ENCODE peak calls at places on chromosome 17, in four cellular contexts. O is H9, Q is IMR-90, G is H1. A is an unnamed sample.
A peak's percentile ranks its signal among the peaks of the same experiment; 100 is the strongest.

GRCh38 chr17:72258711-72259110 is 137.9 kb downstream of the SOX9 start:
- DNase-seq in O (no peak), G (no peak), Q (no peak), A (no peak)

GRCh38 chr17:4747847-4748246 is 8.1 kb upstream of the CXCL16 start:
- DNase-seq in Q (no peak), G (no peak), O (no peak), A (no peak)

GRCh38 chr17:59845595-59846390 is 47.0 kb downstream of the TUBD1 start:
- DNase-seq in O (peak; percentile 57), G (no peak), Q (peak; percentile 89), A (peak; percentile 72)

GRCh38 chr17:56142325-56142724 is 10.9 kb upstream of the ANKFN1 start:
- DNase-seq in O (no peak), Q (peak; percentile 95), G (no peak), A (no peak)

GRCh38 chr17:82984751-82985435 is 94.5 kb upstream of the METRNL start:
- DNase-seq in O (no peak), G (no peak), Q (no peak), A (no peak)

GRCh38 chr17:47301161-47301560 is 22.6 kb upstream of the EFCAB13 start:
- DNase-seq in Q (no peak), O (no peak), G (no peak), A (no peak)

GRCh38 chr17:60328679-60329078 is 63.3 kb downstream of the USP32 start:
- DNase-seq in G (no peak), Q (no peak), O (peak; percentile 62), A (no peak)

GRCh38 chr17:64045176-64045575 is 24.7 kb upstream of the ICAM2 start:
- DNase-seq in Q (no peak), O (no peak), G (no peak), A (no peak)

GRCh38 chr17:29145289-29146058 is 34.7 kb downstream of the MYO18A start:
- DNase-seq in G (peak; percentile 50), O (peak; percentile 92), Q (peak; percentile 84), A (peak; percentile 93)

GRCh38 chr17:76866774-76867577 is 1.2 kb upstream of the MGAT5B start:
- DNase-seq in Q (peak; percentile 60), O (no peak), G (no peak), A (peak; percentile 75)

GRCh38 chr17:56009795-56010715 is 143.2 kb upstream of the ANKFN1 start:
- DNase-seq in O (peak; percentile 35), Q (peak; percentile 9), G (no peak), A (peak; percentile 29)

GRCh38 chr17:44979426-44980273 is 11.5 kb upstream of the C1QL1 start:
- DNase-seq in O (no peak), Q (peak; percentile 82), G (no peak), A (no peak)

GRCh38 chr17:50779747-50780363 is 12.5 kb upstream of the ANKRD40CL start:
- DNase-seq in O (no peak), Q (no peak), G (no peak), A (no peak)

GRCh38 chr17:18004901-18005305 is 32.2 kb downstream of the DRC3 start:
- DNase-seq in O (peak; percentile 72), G (no peak), Q (no peak), A (peak; percentile 67)

GRCh38 chr17:19470529-19471261 is 59.7 kb downstream of the RNF112 start:
- DNase-seq in O (peak; percentile 67), Q (peak; percentile 56), G (no peak), A (no peak)

GRCh38 chr17:17926840-17927449 is 45.3 kb downstream of the TOM1L2 start:
- DNase-seq in O (no peak), Q (no peak), G (no peak), A (no peak)

GRCh38 chr17:63275318-63275967 is 170.7 kb downstream of the CYB561 start:
- DNase-seq in Q (peak; percentile 99), G (no peak), O (no peak), A (peak; percentile 49)

GRCh38 chr17:45740553-45741330 is 43.4 kb upstream of the CRHR1 start:
- DNase-seq in G (peak; percentile 53), Q (peak; percentile 13), O (peak; percentile 99), A (peak; percentile 96)

GRCh38 chr17:68709995-68710780 is 109.0 kb upstream of the FAM20A start:
- DNase-seq in Q (peak; percentile 76), O (no peak), G (no peak), A (peak; percentile 31)

GRCh38 chr17:43698678-43699437 is 37.1 kb upstream of the MEOX1 start:
- DNase-seq in Q (no peak), O (no peak), G (no peak), A (peak; percentile 64)

GRCh38 chr17:65027305-65027704 is 29.2 kb downstream of the GNA13 start:
- DNase-seq in G (peak; percentile 17), Q (peak; percentile 83), O (peak; percentile 63), A (peak; percentile 81)

GRCh38 chr17:59533694-59534093 is 31.7 kb upstream of the DHX40 start:
- DNase-seq in G (no peak), O (no peak), Q (no peak), A (no peak)

GRCh38 chr17:82424001-82424862 is 5.8 kb upstream of the OGFOD3 start:
- DNase-seq in Q (peak; percentile 32), O (peak; percentile 69), G (no peak), A (peak; percentile 75)

GRCh38 chr17:57210224-57210553 is 46.1 kb upstream of the MSI2 start:
- DNase-seq in O (no peak), G (no peak), Q (no peak), A (no peak)

GRCh38 chr17:10737168-10737622 is 7.4 kb upstream of the TMEM220 start:
- DNase-seq in G (no peak), Q (peak; percentile 55), O (peak; percentile 75), A (peak; percentile 70)

GRCh38 chr17:57940217-57940616 is 15.0 kb downstream of the CUEDC1 start:
- DNase-seq in Q (no peak), G (no peak), O (peak; percentile 65), A (no peak)

GRCh38 chr17:16293918-16294317 is 59.4 kb downstream of the CENPV start:
- DNase-seq in G (no peak), Q (no peak), O (no peak), A (no peak)

GRCh38 chr17:47663997-47664941 is 14.6 kb downstream of the KPNB1 start:
- DNase-seq in O (peak; percentile 79), Q (peak; percentile 54), G (no peak), A (peak; percentile 76)

GRCh38 chr17:81419333-81419885 is 24.2 kb downstream of the BAHCC1 start:
- DNase-seq in O (no peak), G (no peak), Q (peak; percentile 91), A (peak; percentile 42)

GRCh38 chr17:82030470-82031302 is 792 bp upstream of the RAC3 start:
- DNase-seq in G (peak; percentile 70), O (peak; percentile 97), Q (peak; percentile 79), A (peak; percentile 83)

GRCh38 chr17:74325376-74325742 is 667 bp upstream of the KIF19 start:
- DNase-seq in O (no peak), Q (no peak), G (no peak), A (no peak)

GRCh38 chr17:60641810-60642220 is 35.8 kb upstream of the BCAS3 start:
- DNase-seq in Q (peak; percentile 85), G (peak; percentile 15), O (peak; percentile 79), A (peak; percentile 80)

GRCh38 chr17:57918017-57918895 is 37.0 kb downstream of the CUEDC1 start:
- DNase-seq in Q (peak; percentile 80), G (no peak), O (no peak), A (peak; percentile 81)

GRCh38 chr17:73420897-73421296 is 109.1 kb upstream of the CDC42EP4 start:
- DNase-seq in O (peak; percentile 73), Q (peak; percentile 9), G (no peak), A (peak; percentile 70)

GRCh38 chr17:78915872-78916632 is 9.1 kb downstream of the TIMP2 start:
- DNase-seq in G (no peak), O (no peak), Q (no peak), A (peak; percentile 57)

GRCh38 chr17:37756060-37756459 is 11.2 kb upstream of the HNF1B start:
- DNase-seq in O (no peak), G (no peak), Q (no peak), A (no peak)

GRCh38 chr17:1894753-1895339 is 65.0 kb downstream of the RPA1 start:
- DNase-seq in Q (no peak), G (no peak), O (no peak), A (no peak)
- H4K5ac ChIP-seq in Q (no peak overlapping the region), G (no peak overlapping the region), O (no peak overlapping the region), A (no peak overlapping the region)

GRCh38 chr17:7550359-7550758 is 1.5 kb downstream of the TNFSF12 start:
- DNase-seq in G (no peak), Q (no peak), O (no peak), A (no peak)

GRCh38 chr17:7548585-7549400 is at the start of gene TNFSF12:
- DNase-seq in O (peak; percentile 68), G (no peak), Q (peak; percentile 7), A (peak; percentile 44)

GRCh38 chr17:7552621-7553051 is 3.8 kb downstream of the TNFSF12 start:
- DNase-seq in G (no peak), Q (no peak), O (no peak), A (no peak)

GRCh38 chr17:7551396-7551795 is 2.5 kb downstream of the TNFSF12 start:
- DNase-seq in G (no peak), Q (no peak), O (no peak), A (no peak)

DNA sequence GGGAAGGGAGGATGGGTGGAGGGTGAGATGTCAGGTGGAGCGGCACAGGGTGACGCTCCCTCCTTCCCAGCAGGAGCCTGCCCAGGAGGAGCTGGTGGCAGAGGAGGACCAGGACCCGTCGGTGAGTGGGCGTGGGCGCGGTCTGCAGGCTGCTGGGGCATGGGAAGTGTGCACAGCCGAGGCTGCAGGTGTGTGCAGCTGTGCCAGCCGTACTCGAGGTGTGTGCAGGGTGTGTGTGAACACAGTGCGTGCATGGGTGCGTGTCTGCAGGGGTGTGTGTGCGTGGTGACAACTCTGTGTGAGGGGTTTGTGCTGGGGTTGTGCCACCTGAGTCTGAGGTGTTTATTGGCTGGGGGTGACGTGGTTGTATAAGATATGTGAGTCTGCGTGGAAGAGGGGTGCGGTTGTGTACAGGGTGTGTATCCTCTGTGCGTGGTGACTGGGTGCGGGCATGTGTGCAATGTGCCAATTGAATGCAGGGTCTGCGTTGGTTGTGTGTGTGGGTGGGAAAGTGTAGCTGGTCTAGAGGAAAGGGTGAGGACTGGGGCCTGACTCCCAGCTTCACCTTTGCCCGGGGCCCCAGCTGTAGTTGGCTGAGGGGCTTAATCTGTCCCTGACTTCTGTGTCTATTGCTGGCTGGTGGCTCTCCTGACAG is 670 bp downstream of the TNFSF12 start:
- DNase-seq in G (no peak), O (no peak), Q (no peak), A (no peak)
- H3K4me2 ChIP-seq in G (peak overlapping the region; percentile 89), O (peak overlapping the region; percentile 8), Q (peak overlapping the region; percentile 87), A (no peak overlapping the region)

GRCh38 chr17:40109471-40109824 is 9.1 kb upstream of the NR1D1 start:
- DNase-seq in Q (no peak), O (no peak), G (no peak), A (no peak)
- H3K4ac ChIP-seq in Q (peak overlapping the region; percentile 58), O (no peak overlapping the region), G (no peak overlapping the region), A (no peak overlapping the region)

DNA sequence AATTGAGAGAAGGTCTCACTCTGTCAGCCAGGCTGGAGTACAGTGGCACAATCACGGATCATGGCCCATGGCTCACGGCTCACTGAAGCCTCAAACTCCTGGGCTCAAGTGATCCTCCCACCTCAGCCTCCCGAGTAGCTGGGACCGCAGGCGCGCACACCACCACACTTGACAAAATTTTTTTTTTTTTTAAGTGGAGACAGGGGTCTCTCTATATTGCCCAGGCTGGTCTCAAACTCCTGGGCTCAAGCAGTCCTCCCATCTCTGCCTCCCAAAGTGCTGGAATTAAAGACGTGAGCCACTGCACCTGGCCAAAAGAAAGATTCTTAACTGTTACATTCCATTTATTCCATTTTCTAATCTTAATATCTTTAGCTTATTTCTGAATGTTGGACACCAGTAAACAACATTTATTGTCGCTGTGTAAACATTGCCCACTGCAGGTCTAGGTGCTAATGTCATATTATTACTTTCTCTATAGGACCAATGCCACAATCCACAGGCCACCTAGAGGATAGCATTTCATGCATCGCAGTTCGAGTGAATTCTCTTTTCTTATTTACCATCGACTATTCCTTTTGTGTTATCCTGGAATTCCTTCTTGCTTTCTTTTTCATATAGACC is 123.7 kb downstream of the PITPNC1 start:
- DNase-seq in O (peak; percentile 19), G (no peak), Q (no peak), A (no peak)
- H4K5ac ChIP-seq in O (no peak overlapping the region), G (no peak overlapping the region), Q (no peak overlapping the region), A (no peak overlapping the region)